ENCODE peak calls at places on chromosomes 3 and 15, in eight cellular contexts. G is transverse colon, W is ovary, P is Peyer's patch, H is heart left ventricle, R is A549, F is uterus, Y is HCT116. Q is an unnamed sample.

GRCh38 chr3:25420168-25420567 is 7.9 kb upstream of the RARB start:
- DNase-seq in G (no peak), W (no peak), P (no peak), H (no peak), R (no peak), F (no peak), Y (no peak), Q (no peak)

GRCh38 chr3:114496466-114496865 is 202.6 kb downstream of the TIGIT start:
- DNase-seq in G (no peak), W (no peak), P (no peak), H (no peak), R (no peak), F (no peak), Y (no peak), Q (no peak)

GRCh38 chr15:98896002-98896721 is 111.4 kb downstream of the PGPEP1L start:
- DNase-seq in G (no peak), W (no peak), P (no peak), H (no peak), R (peak; percentile 91), F (no peak), Y (no peak), Q (no peak)

GRCh38 chr3:107208100-107208499 is 169.1 kb upstream of the CCDC54 start:
- DNase-seq in G (no peak), W (peak; percentile 36), P (no peak), H (peak; percentile 28), R (peak; percentile 49), F (peak; percentile 28), Y (peak; percentile 28), Q (peak; percentile 69)

GRCh38 chr3:157104521-157104920 is 55.4 kb downstream of the CCNL1 start:
- DNase-seq in G (no peak), W (no peak), P (no peak), H (no peak), R (no peak), F (peak; percentile 75), Y (no peak), Q (peak; percentile 79)

GRCh38 chr15:42498212-42499038 is 3.0 kb downstream of the SNAP23 start:
- DNase-seq in G (no peak), W (no peak), P (no peak), H (no peak), R (no peak), F (no peak), Y (no peak), Q (no peak)

GRCh38 chr3:52890735-52891134 is 6.6 kb downstream of the STIMATE start:
- DNase-seq in G (no peak), W (no peak), P (no peak), H (no peak), R (no peak), F (no peak), Y (no peak), Q (no peak)

GRCh38 chr15:68559342-68560310 is 19.2 kb upstream of the CORO2B start:
- DNase-seq in G (peak; percentile 66), W (peak; percentile 85), P (peak; percentile 62), H (peak; percentile 84), R (peak; percentile 84), F (peak; percentile 87), Y (peak; percentile 56), Q (peak; percentile 87)

GRCh38 chr3:112416391-112417212 is 82.7 kb downstream of the BTLA start:
- DNase-seq in G (no peak), W (no peak), P (no peak), H (no peak), R (no peak), F (no peak), Y (no peak), Q (no peak)

GRCh38 chr3:172777901-172778300 is 27.4 kb downstream of the ECT2 start:
- DNase-seq in G (no peak), W (no peak), P (no peak), H (no peak), R (no peak), F (no peak), Y (no peak), Q (no peak)

GRCh38 chr3:73610493-73610892 is 14.2 kb downstream of the PDZRN3 start:
- DNase-seq in G (no peak), W (no peak), P (no peak), H (no peak), R (no peak), F (no peak), Y (no peak), Q (no peak)

GRCh38 chr15:28104326-28104725 is 5.2 kb upstream of the OCA2 start:
- DNase-seq in G (no peak), W (no peak), P (no peak), H (no peak), R (no peak), F (no peak), Y (no peak), Q (peak; percentile 49)

GRCh38 chr3:109532257-109533216 is 195.2 kb upstream of the DPPA4 start:
- DNase-seq in G (peak; percentile 39), W (no peak), P (no peak), H (no peak), R (peak; percentile 81), F (no peak), Y (peak; percentile 72), Q (no peak)

GRCh38 chr3:33063651-33064051 is 33.3 kb downstream of the GLB1 start:
- DNase-seq in G (no peak), W (no peak), P (peak; percentile 47), H (no peak), R (no peak), F (no peak), Y (no peak), Q (no peak)

GRCh38 chr3:33062814-33063346 is 34.1 kb downstream of the GLB1 start:
- DNase-seq in G (no peak), W (no peak), P (no peak), H (no peak), R (no peak), F (no peak), Y (no peak), Q (no peak)

GRCh38 chr3:33061782-33062181 is 35.2 kb downstream of the GLB1 start:
- DNase-seq in G (no peak), W (no peak), P (no peak), H (no peak), R (no peak), F (no peak), Y (no peak), Q (no peak)

GRCh38 chr3:33058780-33059179 is 38.2 kb downstream of the GLB1 start:
- DNase-seq in G (no peak), W (no peak), P (no peak), H (no peak), R (no peak), F (no peak), Y (no peak), Q (no peak)

GRCh38 chr3:33060609-33061337 is 36.2 kb downstream of the GLB1 start:
- DNase-seq in G (peak; percentile 21), W (no peak), P (peak; percentile 87), H (no peak), R (no peak), F (no peak), Y (no peak), Q (no peak)
- TF ChIP-seq CTCF in G (no peak), W (no peak), P (no peak), H (no peak), R (no peak), F (no peak), Y (no peak), Q (no peak)

GRCh38 chr15:76905013-76905839 is at the start of gene SCAPER:
- DNase-seq in G (peak; percentile 95), W (peak; percentile 95), P (peak; percentile 93), H (peak; percentile 95), R (peak; percentile 91), F (peak; percentile 93), Y (peak; percentile 74), Q (peak; percentile 96)
- TF ChIP-seq POLR2A in G (peak; percentile 74), W (peak; percentile 74), P (peak; percentile 50), H (peak; percentile 16), R (peak; percentile 41), F (peak; percentile 67), Y (no peak), Q (peak; percentile 50)

GRCh38 chr15:74036271-74037170 is 42.0 kb downstream of the PML start:
- DNase-seq in G (peak; percentile 64), W (no peak), P (no peak), H (peak; percentile 71), R (peak; percentile 57), F (peak; percentile 78), Y (peak; percentile 22), Q (peak; percentile 87)
- TF ChIP-seq CTCF in G (peak; percentile 50), W (no peak), P (peak; percentile 51), H (peak; percentile 35), R (peak; percentile 46), F (peak; percentile 65), Y (peak; percentile 28), Q (peak; percentile 55)

GRCh38 chr3:152269423-152270144 is 855 bp downstream of the MBNL1 start:
- DNase-seq in G (peak; percentile 73), W (peak; percentile 42), P (peak; percentile 46), H (peak; percentile 58), R (peak; percentile 54), F (peak; percentile 71), Y (no peak), Q (peak; percentile 91)

GRCh38 chr3:152270145-152270870 is 1.6 kb downstream of the MBNL1 start:
- DNase-seq in G (no peak), W (no peak), P (no peak), H (no peak), R (no peak), F (no peak), Y (no peak), Q (no peak)

GRCh38 chr3:152267831-152268500 is 763 bp upstream of the MBNL1 start:
- DNase-seq in G (no peak), W (no peak), P (no peak), H (no peak), R (no peak), F (no peak), Y (no peak), Q (no peak)

GRCh38 chr3:152267319-152267689 is 1.4 kb upstream of the MBNL1 start:
- DNase-seq in G (no peak), W (no peak), P (no peak), H (no peak), R (no peak), F (no peak), Y (no peak), Q (no peak)

DNA sequence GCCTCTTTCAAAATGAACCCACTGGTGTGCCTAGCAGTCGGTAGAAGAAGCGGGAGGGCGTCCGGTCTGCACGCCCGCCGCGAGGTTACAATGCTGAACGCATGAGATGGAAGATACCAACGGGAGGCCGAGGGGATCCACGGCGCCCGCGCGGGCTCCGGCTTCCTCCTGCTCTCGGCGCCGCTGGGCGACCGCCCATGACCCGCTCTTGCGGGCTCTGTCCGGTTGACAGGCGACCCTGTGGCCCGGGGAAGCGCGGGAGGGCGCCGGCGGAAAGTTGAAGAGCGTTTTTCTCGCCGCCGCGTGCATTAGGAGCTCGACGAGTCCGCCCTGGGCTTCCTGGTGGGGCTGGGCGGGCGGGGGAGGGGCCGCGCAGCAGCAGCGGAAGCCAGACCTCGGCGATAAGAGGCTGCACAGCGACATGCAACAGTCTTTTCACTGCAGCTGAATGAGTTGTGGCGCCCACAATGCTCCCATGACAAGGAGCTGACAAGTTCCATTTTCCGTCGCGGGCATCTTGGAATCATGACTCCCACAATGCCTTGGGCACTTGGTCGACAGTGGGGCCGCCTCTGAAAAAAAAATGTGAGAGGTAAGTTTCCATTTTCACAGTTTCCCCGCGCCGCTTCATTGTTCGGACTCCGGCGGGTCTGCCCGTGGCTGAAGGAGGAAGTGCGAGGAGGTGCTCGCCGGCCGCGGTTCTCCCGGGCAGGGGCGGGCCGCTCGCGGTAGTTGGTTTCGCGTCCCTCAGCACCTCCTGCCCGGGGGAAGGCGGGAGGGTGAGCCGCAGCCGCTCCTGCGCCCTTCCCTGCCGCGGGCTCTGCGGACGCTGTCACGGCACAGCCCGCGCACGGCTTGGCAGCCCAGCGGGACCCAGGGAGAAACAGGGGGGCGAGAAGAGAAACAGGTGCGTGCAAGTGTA is at the start of gene MBNL1:
- DNase-seq in G (peak; percentile 89), W (peak; percentile 77), P (peak; percentile 91), H (peak; percentile 84), R (peak; percentile 88), F (peak; percentile 76), Y (peak; percentile 70), Q (peak; percentile 91)
- TF ChIP-seq POLR2A in G (peak; percentile 81), W (no peak), P (peak; percentile 77), H (no peak), R (peak; percentile 87), F (peak; percentile 14), Y (peak; percentile 64), Q (peak; percentile 55)